ENCODE peak calls at places on chromosomes 3 and 15, in seven cellular contexts. Y is hepatocyte, I is mucosa of descending colon, D is Calu3, Z is GM12864, A is heart right ventricle, T is NB4. S is an unnamed sample.

GRCh38 chr15:65069179-65069578 is 1.4 kb upstream of the RASL12 start:
- DNase-seq in Y (peak), I (no peak), D (no peak), Z (no peak), A (peak), T (no peak), S (no peak)

GRCh38 chr3:172188511-172188910 is 149.1 kb downstream of the FNDC3B start:
- DNase-seq in Y (no peak), I (no peak), D (no peak), Z (no peak), A (no peak), T (no peak), S (no peak)

GRCh38 chr3:177035678-177036077 is 161.6 kb downstream of the TBL1XR1 start:
- DNase-seq in Y (no peak), I (no peak), D (no peak), Z (no peak), A (no peak), T (no peak), S (no peak)

GRCh38 chr3:179615458-179616173 is 11.0 kb downstream of the NDUFB5 start:
- DNase-seq in Y (no peak), I (no peak), D (no peak), Z (no peak), A (no peak), T (no peak), S (no peak)

GRCh38 chr3:17088602-17089313 is 204.0 kb downstream of the PLCL2 start:
- DNase-seq in Y (no peak), I (no peak), D (no peak), Z (no peak), A (no peak), T (no peak), S (no peak)

GRCh38 chr3:141231923-141232861 is 567 bp downstream of the PXYLP1 start:
- DNase-seq in Y (peak), I (peak), D (peak), Z (no peak), A (no peak), T (peak), S (peak)

GRCh38 chr15:36940636-36941285 is 159.6 kb downstream of the MEIS2 start:
- DNase-seq in Y (peak), I (no peak), D (no peak), Z (no peak), A (no peak), T (no peak), S (no peak)

GRCh38 chr3:58291671-58292338 is 14.2 kb upstream of the RPP14 start:
- DNase-seq in Y (no peak), I (no peak), D (no peak), Z (no peak), A (no peak), T (no peak), S (no peak)

GRCh38 chr3:170572665-170573253 is 13.1 kb downstream of the SLC7A14 start:
- DNase-seq in Y (peak), I (no peak), D (peak), Z (peak), A (no peak), T (peak), S (peak)

GRCh38 chr15:55196458-55197361 is at the start of gene RSL24D1:
- DNase-seq in Y (peak), I (peak), D (peak), Z (peak), A (peak), T (peak), S (peak)
- TF ChIP-seq CTCF in Y (peak), I (peak), D (no peak), Z (peak), A (peak), T (peak), S (peak)

GRCh38 chr3:156472150-156472549 is 82.8 kb downstream of the SSR3 start:
- DNase-seq in Y (no peak), I (no peak), D (no peak), Z (no peak), A (no peak), T (no peak), S (peak)
- TF ChIP-seq CTCF in Y (no peak), I (no peak), D (no peak), Z (peak), A (no peak), T (no peak), S (peak)

GRCh38 chr3:122680381-122681293 is at the start of gene PARP14:
- DNase-seq in Y (peak), I (peak), D (peak), Z (no peak), A (peak), T (peak), S (peak)
- TF ChIP-seq CTCF in Y (peak), I (no peak), D (no peak), Z (no peak), A (peak), T (no peak), S (no peak)

GRCh38 chr3:120561251-120562045 is 34.7 kb upstream of the NDUFB4 start:
- DNase-seq in Y (peak), I (peak), D (peak), Z (peak), A (peak), T (peak), S (peak)
- TF ChIP-seq CTCF in Y (peak), I (peak), D (peak), Z (peak), A (peak), T (peak), S (peak)

GRCh38 chr3:29156071-29156715 is 124.7 kb upstream of the RBMS3 start:
- DNase-seq in Y (no peak), I (no peak), D (no peak), Z (no peak), A (no peak), T (no peak), S (no peak)

GRCh38 chr3:29153811-29154210 is 127.1 kb upstream of the RBMS3 start:
- DNase-seq in Y (no peak), I (no peak), D (no peak), Z (no peak), A (no peak), T (peak), S (no peak)

DNA sequence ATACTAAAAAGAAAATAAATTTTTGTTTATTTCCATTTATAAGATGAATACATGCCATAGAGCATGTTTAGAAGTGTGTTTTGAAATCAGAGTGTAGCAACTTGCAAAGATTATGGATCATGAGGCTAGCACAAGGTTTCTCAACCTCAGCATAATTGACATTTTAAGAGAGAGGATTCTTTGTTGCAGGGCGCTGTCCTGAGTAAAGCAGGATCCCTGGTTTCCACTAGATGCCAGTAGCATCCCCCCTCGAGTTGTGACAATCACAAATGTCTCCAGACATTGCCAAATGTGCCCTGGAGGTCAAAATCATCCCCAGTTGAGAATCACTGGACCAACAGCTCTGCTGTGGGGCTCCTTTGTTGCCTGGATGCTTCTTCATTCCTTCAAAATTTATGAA is 128.5 kb upstream of the RBMS3 start:
- DNase-seq in Y (no peak), I (no peak), D (no peak), Z (no peak), A (no peak), T (no peak), S (no peak)
- TF ChIP-seq CTCF in Y (no peak), I (no peak), D (no peak), Z (no peak), A (no peak), T (no peak), S (no peak)

DNA sequence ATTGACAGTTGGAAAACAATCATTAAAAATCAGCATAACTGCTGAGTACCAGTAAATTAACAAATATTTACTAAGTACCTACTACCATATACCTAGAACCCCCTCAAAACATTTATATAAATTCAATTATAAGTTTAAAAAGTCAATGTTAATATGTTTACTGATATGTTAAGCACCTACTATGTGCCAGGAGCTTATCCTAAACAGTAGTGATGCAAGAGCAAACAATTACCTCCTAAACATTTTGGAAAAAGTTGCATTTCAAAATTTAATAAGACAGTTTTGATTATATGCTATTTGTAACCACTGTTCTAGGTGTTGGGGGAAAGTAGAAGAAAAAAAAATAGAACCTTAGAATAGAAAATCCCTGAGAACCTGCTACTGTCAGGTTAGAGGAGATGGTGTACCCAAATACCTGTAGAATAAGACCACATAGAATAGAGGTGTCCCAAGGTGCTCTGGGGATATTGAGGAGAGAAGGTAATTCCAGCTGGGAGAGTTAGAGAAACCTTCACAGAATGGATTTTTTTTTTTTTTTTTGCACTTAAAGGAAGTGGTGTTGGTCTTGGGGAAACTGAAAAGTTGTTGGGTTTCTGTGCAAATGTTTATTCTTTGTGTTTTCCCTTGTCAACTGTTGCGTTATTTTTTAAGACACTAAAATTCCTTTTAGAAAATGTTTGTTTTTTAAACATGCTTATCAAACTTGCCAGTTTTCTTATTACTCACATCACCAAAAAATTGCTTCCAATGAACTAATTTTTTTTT is 16.0 kb downstream of the SNRK start:
- DNase-seq in Y (no peak), I (no peak), D (no peak), Z (no peak), A (no peak), T (no peak), S (no peak)
- TF ChIP-seq CTCF in Y (no peak), I (no peak), D (no peak), Z (no peak), A (no peak), T (no peak), S (no peak)

GRCh38 chr3:185677146-185677829 is 91.2 kb downstream of the SENP2 start:
- DNase-seq in Y (peak), I (no peak), D (peak), Z (peak), A (no peak), T (peak), S (peak)
- TF ChIP-seq CTCF in Y (peak), I (peak), D (peak), Z (peak), A (peak), T (peak), S (peak)

DNA sequence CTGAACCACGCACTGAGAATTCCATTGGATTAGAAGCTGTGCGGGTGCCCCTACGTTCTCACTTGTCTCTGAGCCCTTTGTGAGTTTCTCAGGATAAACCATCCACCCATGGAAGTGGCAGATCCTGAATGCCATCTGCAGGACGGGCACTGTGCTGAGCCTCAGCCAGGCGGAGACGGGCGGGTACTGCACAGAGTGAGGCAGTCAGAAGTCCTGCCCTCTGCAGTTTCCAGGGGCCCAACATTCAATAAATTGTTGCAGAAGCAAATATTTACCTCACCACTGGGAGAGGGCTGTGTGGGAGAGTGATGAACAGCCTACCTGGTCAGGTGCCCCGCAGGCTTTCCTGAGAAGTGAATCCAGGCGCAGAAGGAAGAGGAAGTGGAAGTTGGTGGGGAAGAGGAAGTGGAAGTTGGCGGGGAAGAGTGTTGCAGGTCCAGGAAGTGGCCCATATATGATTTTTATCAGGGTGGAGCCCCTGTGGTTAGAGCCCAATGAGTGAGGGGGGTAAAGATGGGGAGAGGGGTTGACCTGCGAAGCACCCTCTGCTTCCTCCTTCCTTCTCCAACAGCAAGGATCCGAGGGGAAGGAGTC is 100.8 kb downstream of the SLCO3A1 start:
- DNase-seq in Y (peak), I (peak), D (no peak), Z (no peak), A (no peak), T (no peak), S (no peak)
- TF ChIP-seq CTCF in Y (no peak), I (no peak), D (no peak), Z (no peak), A (no peak), T (no peak), S (no peak)

GRCh38 chr15:88326924-88327323 is 70.4 kb upstream of the NTRK3 start:
- DNase-seq in Y (no peak), I (no peak), D (no peak), Z (no peak), A (no peak), T (no peak), S (no peak)

GRCh38 chr15:88335074-88335473 is 78.5 kb upstream of the NTRK3 start:
- DNase-seq in Y (no peak), I (no peak), D (no peak), Z (no peak), A (no peak), T (no peak), S (no peak)

GRCh38 chr15:88334436-88334835 is 77.9 kb upstream of the NTRK3 start:
- DNase-seq in Y (no peak), I (no peak), D (no peak), Z (no peak), A (no peak), T (no peak), S (no peak)

DNA sequence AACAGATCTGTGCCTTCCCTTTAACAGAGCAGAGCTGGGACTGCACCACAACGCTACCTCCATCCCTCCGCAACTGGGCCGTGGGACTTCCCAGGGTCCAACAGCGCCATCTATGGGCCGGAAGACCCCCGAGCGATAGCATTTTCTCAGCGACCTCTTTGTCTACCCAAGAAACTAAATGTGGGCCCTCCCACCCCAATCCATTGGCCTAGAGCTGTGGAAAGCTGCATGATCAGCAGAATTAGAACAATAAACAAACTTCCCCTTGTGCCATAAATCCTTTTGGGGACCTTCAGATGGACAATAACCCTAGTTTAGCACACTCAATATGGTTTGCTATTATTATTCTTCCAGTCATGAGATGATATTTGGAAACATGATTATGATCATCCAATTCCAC is 74.8 kb upstream of the NTRK3 start:
- DNase-seq in Y (peak), I (no peak), D (peak), Z (no peak), A (no peak), T (peak), S (peak)
- TF ChIP-seq CTCF in Y (peak), I (no peak), D (peak), Z (peak), A (peak), T (peak), S (peak)

DNA sequence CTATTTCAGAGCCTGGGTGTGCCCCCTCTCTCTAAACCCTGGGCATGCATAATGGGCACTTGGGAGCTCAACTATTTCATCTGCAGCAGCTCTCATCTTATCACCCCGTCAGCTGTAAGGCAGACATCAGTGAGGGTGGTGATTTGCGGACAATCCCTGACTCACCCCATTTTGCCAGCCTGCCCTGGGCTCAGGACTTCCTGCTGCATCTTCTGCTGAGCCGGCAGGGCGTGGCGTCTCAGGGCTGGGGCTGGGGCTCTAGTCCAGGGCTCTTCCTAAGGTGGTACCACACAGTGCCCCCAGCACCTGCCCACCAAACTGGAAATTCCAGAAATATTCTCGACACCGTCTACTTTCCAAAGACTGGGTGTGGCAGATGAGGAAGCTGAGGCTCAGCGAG is 925 bp upstream of the PSTPIP1 start:
- DNase-seq in Y (no peak), I (peak), D (peak), Z (no peak), A (no peak), T (peak), S (no peak)
- TF ChIP-seq CTCF in Y (no peak), I (no peak), D (no peak), Z (no peak), A (no peak), T (no peak), S (no peak)

S was measured in GM20000.